ENCODE peak calls at places on chromosomes 5 and 9, in nine cellular contexts. One of them, this sample, is unnamed.
A peak's percentile ranks its signal among the peaks of the same experiment; 100 is the strongest.

GRCh38 chr5:149264432-149265069 is 7.1 kb upstream of the AFAP1L1 start:
- DNase-seq in H1: peak; percentile 85
- DNase-seq in prostate gland: peak; percentile 40
- DNase-seq in transverse colon: peak; percentile 39
- DNase-seq in gastrocnemius medialis: no peak
- DNase-seq in NB4: no peak
- DNase-seq in sigmoid colon: no peak
- DNase-seq in heart left ventricle: no peak
- DNase-seq in body of pancreas: peak; percentile 57
- DNase-seq in this sample: no peak

GRCh38 chr5:88659529-88660325 is 223.3 kb downstream of the MEF2C start:
- DNase-seq in gastrocnemius medialis: no peak
- DNase-seq in NB4: no peak
- DNase-seq in sigmoid colon: no peak
- DNase-seq in H1: peak; percentile 83
- DNase-seq in heart left ventricle: no peak
- DNase-seq in body of pancreas: no peak
- DNase-seq in prostate gland: no peak
- DNase-seq in transverse colon: no peak
- DNase-seq in this sample: no peak

GRCh38 chr9:120713257-120714087 is 798 bp downstream of the MEGF9 start:
- DNase-seq in heart left ventricle: peak; percentile 38
- DNase-seq in NB4: peak; percentile 40
- DNase-seq in transverse colon: peak; percentile 29
- DNase-seq in body of pancreas: peak; percentile 34
- DNase-seq in gastrocnemius medialis: no peak
- DNase-seq in H1: peak; percentile 61
- DNase-seq in prostate gland: no peak
- DNase-seq in sigmoid colon: peak; percentile 72
- DNase-seq in this sample: peak; percentile 90

GRCh38 chr5:59274130-59274529 is 619.4 kb downstream of the PDE4D start:
- DNase-seq in heart left ventricle: no peak
- DNase-seq in sigmoid colon: no peak
- DNase-seq in prostate gland: no peak
- DNase-seq in transverse colon: no peak
- DNase-seq in gastrocnemius medialis: no peak
- DNase-seq in body of pancreas: no peak
- DNase-seq in H1: no peak
- DNase-seq in NB4: no peak
- DNase-seq in this sample: no peak

GRCh38 chr9:135408676-135409254 is 70.8 kb upstream of the PPP1R26 start:
- DNase-seq in transverse colon: no peak
- DNase-seq in gastrocnemius medialis: no peak
- DNase-seq in sigmoid colon: no peak
- DNase-seq in NB4: no peak
- DNase-seq in H1: no peak
- DNase-seq in prostate gland: no peak
- DNase-seq in body of pancreas: no peak
- DNase-seq in heart left ventricle: no peak
- DNase-seq in this sample: no peak

GRCh38 chr5:72541501-72542235 is 34.5 kb upstream of the ZNF366 start:
- DNase-seq in gastrocnemius medialis: no peak
- DNase-seq in heart left ventricle: no peak
- DNase-seq in body of pancreas: no peak
- DNase-seq in H1: no peak
- DNase-seq in transverse colon: no peak
- DNase-seq in sigmoid colon: no peak
- DNase-seq in prostate gland: no peak
- DNase-seq in NB4: no peak
- DNase-seq in this sample: no peak

GRCh38 chr5:153749941-153750340 is 259.5 kb downstream of the GRIA1 start:
- DNase-seq in NB4: no peak
- DNase-seq in transverse colon: no peak
- DNase-seq in sigmoid colon: no peak
- DNase-seq in body of pancreas: no peak
- DNase-seq in gastrocnemius medialis: no peak
- DNase-seq in heart left ventricle: no peak
- DNase-seq in H1: no peak
- DNase-seq in prostate gland: no peak
- DNase-seq in this sample: no peak

GRCh38 chr5:167851416-167851815 is 440.0 kb upstream of the WWC1 start:
- DNase-seq in transverse colon: no peak
- DNase-seq in sigmoid colon: no peak
- DNase-seq in H1: no peak
- DNase-seq in prostate gland: no peak
- DNase-seq in heart left ventricle: no peak
- DNase-seq in gastrocnemius medialis: no peak
- DNase-seq in NB4: no peak
- DNase-seq in body of pancreas: no peak
- DNase-seq in this sample: no peak

GRCh38 chr5:150035139-150035893 is 34.8 kb downstream of the HMGXB3 start:
- DNase-seq in H1: no peak
- DNase-seq in sigmoid colon: no peak
- DNase-seq in transverse colon: no peak
- DNase-seq in prostate gland: no peak
- DNase-seq in NB4: peak; percentile 82
- DNase-seq in gastrocnemius medialis: no peak
- DNase-seq in heart left ventricle: no peak
- DNase-seq in body of pancreas: no peak
- DNase-seq in this sample: no peak

GRCh38 chr9:120413121-120414048 is 166.6 kb downstream of the CDK5RAP2 start:
- DNase-seq in prostate gland: peak; percentile 64
- DNase-seq in heart left ventricle: no peak
- DNase-seq in body of pancreas: no peak
- DNase-seq in NB4: no peak
- DNase-seq in gastrocnemius medialis: no peak
- DNase-seq in transverse colon: no peak
- DNase-seq in sigmoid colon: no peak
- DNase-seq in H1: peak; percentile 52
- DNase-seq in this sample: no peak

GRCh38 chr5:3251784-3252183 is 343.8 kb upstream of the IRX1 start:
- DNase-seq in NB4: no peak
- DNase-seq in body of pancreas: no peak
- DNase-seq in gastrocnemius medialis: no peak
- DNase-seq in heart left ventricle: no peak
- DNase-seq in sigmoid colon: no peak
- DNase-seq in H1: no peak
- DNase-seq in prostate gland: peak; percentile 0
- DNase-seq in transverse colon: no peak
- DNase-seq in this sample: no peak

GRCh38 chr9:30673132-30673531 is 1711.3 kb upstream of the ACO1 start:
- DNase-seq in gastrocnemius medialis: no peak
- DNase-seq in H1: no peak
- DNase-seq in heart left ventricle: no peak
- DNase-seq in sigmoid colon: no peak
- DNase-seq in prostate gland: no peak
- DNase-seq in NB4: no peak
- DNase-seq in body of pancreas: no peak
- DNase-seq in transverse colon: no peak
- DNase-seq in this sample: no peak

GRCh38 chr5:59164041-59164830 is 581.4 kb downstream of the RAB3C start:
- DNase-seq in heart left ventricle: no peak
- DNase-seq in prostate gland: no peak
- DNase-seq in sigmoid colon: no peak
- DNase-seq in gastrocnemius medialis: no peak
- DNase-seq in H1: no peak
- DNase-seq in body of pancreas: no peak
- DNase-seq in NB4: no peak
- DNase-seq in transverse colon: no peak
- DNase-seq in this sample: no peak

GRCh38 chr5:169856571-169856970 is 123.7 kb downstream of the INSYN2B start:
- DNase-seq in prostate gland: no peak
- DNase-seq in transverse colon: no peak
- DNase-seq in H1: no peak
- DNase-seq in sigmoid colon: no peak
- DNase-seq in heart left ventricle: no peak
- DNase-seq in gastrocnemius medialis: no peak
- DNase-seq in NB4: peak; percentile 60
- DNase-seq in body of pancreas: no peak
- DNase-seq in this sample: no peak

GRCh38 chr9:113547501-113547900 is 84.0 kb downstream of the RGS3 start:
- DNase-seq in body of pancreas: no peak
- DNase-seq in H1: no peak
- DNase-seq in transverse colon: no peak
- DNase-seq in heart left ventricle: no peak
- DNase-seq in prostate gland: no peak
- DNase-seq in sigmoid colon: no peak
- DNase-seq in gastrocnemius medialis: no peak
- DNase-seq in NB4: no peak
- DNase-seq in this sample: no peak

GRCh38 chr5:53667621-53668020 is 107.2 kb downstream of the NDUFS4 start:
- DNase-seq in transverse colon: no peak
- DNase-seq in H1: no peak
- DNase-seq in sigmoid colon: no peak
- DNase-seq in body of pancreas: no peak
- DNase-seq in heart left ventricle: no peak
- DNase-seq in prostate gland: no peak
- DNase-seq in NB4: no peak
- DNase-seq in gastrocnemius medialis: no peak
- DNase-seq in this sample: no peak

GRCh38 chr5:169385636-169386035 is 84.7 kb upstream of the SLIT3 start:
- DNase-seq in sigmoid colon: no peak
- DNase-seq in heart left ventricle: no peak
- DNase-seq in prostate gland: no peak
- DNase-seq in NB4: no peak
- DNase-seq in H1: no peak
- DNase-seq in body of pancreas: no peak
- DNase-seq in gastrocnemius medialis: no peak
- DNase-seq in transverse colon: no peak
- DNase-seq in this sample: no peak

GRCh38 chr5:102090770-102091169 is 205.3 kb downstream of the SLCO4C1 start:
- DNase-seq in heart left ventricle: no peak
- DNase-seq in gastrocnemius medialis: no peak
- DNase-seq in sigmoid colon: no peak
- DNase-seq in H1: no peak
- DNase-seq in body of pancreas: no peak
- DNase-seq in NB4: peak; percentile 47
- DNase-seq in transverse colon: no peak
- DNase-seq in prostate gland: no peak
- DNase-seq in this sample: no peak

GRCh38 chr9:134040176-134040565 is 14.9 kb downstream of the BRD3OS start:
- DNase-seq in sigmoid colon: no peak
- DNase-seq in body of pancreas: no peak
- DNase-seq in H1: no peak
- DNase-seq in heart left ventricle: no peak
- DNase-seq in prostate gland: no peak
- DNase-seq in transverse colon: no peak
- DNase-seq in gastrocnemius medialis: no peak
- DNase-seq in NB4: no peak
- DNase-seq in this sample: no peak

GRCh38 chr5:123439616-123440153 is 16.5 kb upstream of the CEP120 start:
- DNase-seq in prostate gland: no peak
- DNase-seq in NB4: no peak
- DNase-seq in sigmoid colon: no peak
- DNase-seq in body of pancreas: no peak
- DNase-seq in H1: no peak
- DNase-seq in heart left ventricle: no peak
- DNase-seq in gastrocnemius medialis: no peak
- DNase-seq in transverse colon: no peak
- DNase-seq in this sample: no peak

GRCh38 chr5:123434796-123435195 is 11.6 kb upstream of the CEP120 start:
- DNase-seq in body of pancreas: no peak
- DNase-seq in transverse colon: no peak
- DNase-seq in NB4: no peak
- DNase-seq in sigmoid colon: no peak
- DNase-seq in prostate gland: no peak
- DNase-seq in H1: no peak
- DNase-seq in heart left ventricle: no peak
- DNase-seq in gastrocnemius medialis: no peak
- DNase-seq in this sample: no peak

GRCh38 chr5:123438244-123438643 is 15.0 kb upstream of the CEP120 start:
- DNase-seq in heart left ventricle: no peak
- DNase-seq in body of pancreas: no peak
- DNase-seq in transverse colon: no peak
- DNase-seq in NB4: no peak
- DNase-seq in prostate gland: no peak
- DNase-seq in sigmoid colon: no peak
- DNase-seq in gastrocnemius medialis: no peak
- DNase-seq in H1: no peak
- DNase-seq in this sample: no peak

GRCh38 chr5:123438902-123439301 is 15.7 kb upstream of the CEP120 start:
- DNase-seq in sigmoid colon: no peak
- DNase-seq in gastrocnemius medialis: no peak
- DNase-seq in H1: no peak
- DNase-seq in transverse colon: peak; percentile 60
- DNase-seq in heart left ventricle: no peak
- DNase-seq in prostate gland: no peak
- DNase-seq in body of pancreas: no peak
- DNase-seq in NB4: no peak
- DNase-seq in this sample: no peak

GRCh38 chr5:123436201-123436600 is 13.0 kb upstream of the CEP120 start:
- DNase-seq in NB4: no peak
- DNase-seq in body of pancreas: no peak
- DNase-seq in heart left ventricle: no peak
- DNase-seq in H1: no peak
- DNase-seq in transverse colon: no peak
- DNase-seq in gastrocnemius medialis: no peak
- DNase-seq in sigmoid colon: no peak
- DNase-seq in prostate gland: no peak
- DNase-seq in this sample: no peak
- H3K4me3 ChIP-seq in NB4: no peak overlapping the region
- H3K4me3 ChIP-seq in body of pancreas: no peak overlapping the region
- H3K4me3 ChIP-seq in heart left ventricle: no peak overlapping the region
- H3K4me3 ChIP-seq in H1: no peak overlapping the region
- H3K4me3 ChIP-seq in transverse colon: no peak overlapping the region
- H3K4me3 ChIP-seq in gastrocnemius medialis: no peak overlapping the region
- H3K4me3 ChIP-seq in sigmoid colon: no peak overlapping the region
- H3K4me3 ChIP-seq in prostate gland: no peak overlapping the region
- H3K4me3 ChIP-seq in this sample: no peak overlapping the region

GRCh38 chr5:90657030-90657429 is 98.4 kb downstream of the ADGRV1 start:
- DNase-seq in H1: no peak
- DNase-seq in transverse colon: no peak
- DNase-seq in gastrocnemius medialis: no peak
- DNase-seq in body of pancreas: no peak
- DNase-seq in prostate gland: no peak
- DNase-seq in sigmoid colon: no peak
- DNase-seq in heart left ventricle: no peak
- DNase-seq in NB4: no peak
- DNase-seq in this sample: no peak
- TF ChIP-seq POLR2A in H1: no peak
- TF ChIP-seq POLR2A in transverse colon: no peak
- TF ChIP-seq POLR2A in gastrocnemius medialis: no peak
- TF ChIP-seq POLR2A in body of pancreas: no peak
- TF ChIP-seq POLR2A in prostate gland: no peak
- TF ChIP-seq POLR2A in sigmoid colon: no peak
- TF ChIP-seq POLR2A in heart left ventricle: no peak
- TF ChIP-seq POLR2A in NB4: no peak
- TF ChIP-seq POLR2A in this sample: no peak

GRCh38 chr5:60883229-60883628 is 39.2 kb upstream of the ELOVL7 start:
- DNase-seq in sigmoid colon: no peak
- DNase-seq in NB4: peak; percentile 12
- DNase-seq in gastrocnemius medialis: no peak
- DNase-seq in transverse colon: no peak
- DNase-seq in body of pancreas: no peak
- DNase-seq in H1: no peak
- DNase-seq in prostate gland: no peak
- DNase-seq in heart left ventricle: no peak
- DNase-seq in this sample: no peak
- TF ChIP-seq CTCF in sigmoid colon: no peak
- TF ChIP-seq CTCF in NB4: peak; percentile 18
- TF ChIP-seq CTCF in gastrocnemius medialis: no peak
- TF ChIP-seq CTCF in transverse colon: no peak
- TF ChIP-seq CTCF in body of pancreas: peak; percentile 54
- TF ChIP-seq CTCF in H1: peak; percentile 55
- TF ChIP-seq CTCF in prostate gland: peak; percentile 44
- TF ChIP-seq CTCF in heart left ventricle: no peak
- TF ChIP-seq CTCF in this sample: no peak

GRCh38 chr9:75414367-75415160 is 326.2 kb downstream of the OSTF1 start:
- DNase-seq in sigmoid colon: no peak
- DNase-seq in prostate gland: no peak
- DNase-seq in gastrocnemius medialis: no peak
- DNase-seq in H1: no peak
- DNase-seq in heart left ventricle: no peak
- DNase-seq in transverse colon: no peak
- DNase-seq in body of pancreas: no peak
- DNase-seq in NB4: no peak
- DNase-seq in this sample: no peak
- H3K4me3 ChIP-seq in sigmoid colon: no peak overlapping the region
- H3K4me3 ChIP-seq in prostate gland: no peak overlapping the region
- H3K4me3 ChIP-seq in gastrocnemius medialis: no peak overlapping the region
- H3K4me3 ChIP-seq in H1: no peak overlapping the region
- H3K4me3 ChIP-seq in heart left ventricle: no peak overlapping the region
- H3K4me3 ChIP-seq in transverse colon: no peak overlapping the region
- H3K4me3 ChIP-seq in body of pancreas: no peak overlapping the region
- H3K4me3 ChIP-seq in NB4: no peak overlapping the region
- H3K4me3 ChIP-seq in this sample: no peak overlapping the region

This sample was measured in lower leg skin.